ENCODE peak calls at places on chromosomes 11 and 22, in ten cellular contexts. C is Panc1, Y is NB4, G is body of pancreas, V is mucosa of descending colon, N is thyroid gland, T is left ventricle myocardium inferior, L is GM12865, P is testis, Q is fibroblast of pulmonary artery. M is an unnamed sample.

GRCh38 chr11:93986716-93987115 is 34.4 kb upstream of the HEPHL1 start:
- DNase-seq in C (no peak), Y (no peak), G (peak), V (no peak), N (no peak), T (no peak), L (no peak), P (peak), Q (peak), M (peak)

GRCh38 chr11:74154621-74155281 is 16.1 kb downstream of the C2CD3 start:
- DNase-seq in C (no peak), Y (no peak), G (no peak), V (no peak), N (peak), T (no peak), L (no peak), P (peak), Q (peak), M (peak)

GRCh38 chr11:96107143-96107829 is 183.4 kb upstream of the MTMR2 start:
- DNase-seq in C (no peak), Y (no peak), G (no peak), V (no peak), N (no peak), T (no peak), L (no peak), P (no peak), Q (no peak), M (no peak)

GRCh38 chr22:45582236-45582954 is 79.7 kb downstream of the FBLN1 start:
- DNase-seq in C (no peak), Y (no peak), G (no peak), V (no peak), N (no peak), T (no peak), L (no peak), P (no peak), Q (no peak), M (no peak)

GRCh38 chr11:129946256-129946655 is 50.9 kb upstream of the NFRKB start:
- DNase-seq in C (no peak), Y (peak), G (no peak), V (no peak), N (no peak), T (no peak), L (no peak), P (no peak), Q (no peak), M (no peak)

GRCh38 chr11:44049832-44050231 is 2.1 kb downstream of the ACCSL start:
- DNase-seq in C (no peak), Y (no peak), G (no peak), V (no peak), N (no peak), T (no peak), L (no peak), P (no peak), Q (no peak), M (no peak)

GRCh38 chr11:119432484-119433368 is 9.8 kb upstream of the THY1 start:
- DNase-seq in C (no peak), Y (no peak), G (no peak), V (no peak), N (no peak), T (no peak), L (no peak), P (peak), Q (peak), M (peak)

GRCh38 chr22:25806579-25806978 is 64.6 kb downstream of the MYO18B start:
- DNase-seq in C (no peak), Y (no peak), G (no peak), V (no peak), N (no peak), T (no peak), L (no peak), P (no peak), Q (no peak), M (no peak)

GRCh38 chr11:70067591-70068341 is 10.4 kb upstream of the ANO1 start:
- DNase-seq in C (no peak), Y (no peak), G (peak), V (no peak), N (peak), T (no peak), L (no peak), P (no peak), Q (no peak), M (no peak)

GRCh38 chr22:44358723-44359440 is 46.1 kb upstream of the SHISAL1 start:
- DNase-seq in C (no peak), Y (no peak), G (no peak), V (peak), N (no peak), T (peak), L (no peak), P (no peak), Q (no peak), M (no peak)

GRCh38 chr11:114289779-114290178 is 6.4 kb upstream of the NNMT start:
- DNase-seq in C (no peak), Y (no peak), G (no peak), V (no peak), N (no peak), T (no peak), L (no peak), P (no peak), Q (no peak), M (no peak)

GRCh38 chr22:31241936-31242335 is 29.8 kb downstream of the LIMK2 start:
- DNase-seq in C (no peak), Y (no peak), G (no peak), V (no peak), N (no peak), T (no peak), L (no peak), P (no peak), Q (peak), M (peak)

GRCh38 chr11:121650520-121651266 is 197.9 kb upstream of the SORL1-AS1 start:
- DNase-seq in C (no peak), Y (no peak), G (no peak), V (no peak), N (no peak), T (no peak), L (peak), P (no peak), Q (no peak), M (no peak)

GRCh38 chr11:73957654-73958361 is 7.0 kb downstream of the DNAJB13 start:
- DNase-seq in C (no peak), Y (no peak), G (no peak), V (no peak), N (no peak), T (no peak), L (no peak), P (no peak), Q (no peak), M (no peak)

GRCh38 chr22:40423882-40424640 is 53.7 kb downstream of the SGSM3 start:
- DNase-seq in C (no peak), Y (no peak), G (no peak), V (no peak), N (no peak), T (peak), L (no peak), P (no peak), Q (no peak), M (no peak)

GRCh38 chr22:38107692-38108515 is 2.6 kb downstream of the BAIAP2L2 start:
- DNase-seq in C (no peak), Y (no peak), G (peak), V (peak), N (no peak), T (no peak), L (no peak), P (peak), Q (no peak), M (no peak)

GRCh38 chr11:94175545-94175944 is 46.9 kb downstream of the PANX1 start:
- DNase-seq in C (no peak), Y (no peak), G (no peak), V (no peak), N (no peak), T (no peak), L (no peak), P (no peak), Q (peak), M (peak)

GRCh38 chr11:19084661-19085315 is 24.3 kb upstream of the MRGPRX2 start:
- DNase-seq in C (no peak), Y (no peak), G (no peak), V (no peak), N (no peak), T (no peak), L (no peak), P (no peak), Q (peak), M (peak)

GRCh38 chr11:128694618-128695481 is 978 bp downstream of the FLI1 start:
- DNase-seq in C (no peak), Y (peak), G (no peak), V (peak), N (no peak), T (no peak), L (peak), P (no peak), Q (peak), M (no peak)

GRCh38 chr11:131408011-131408640 is 37.7 kb downstream of the NTM start:
- DNase-seq in C (peak), Y (peak), G (peak), V (no peak), N (no peak), T (peak), L (peak), P (peak), Q (peak), M (peak)

GRCh38 chr22:38760477-38761201 is 4.8 kb upstream of the SUN2 start:
- DNase-seq in C (no peak), Y (peak), G (no peak), V (no peak), N (no peak), T (no peak), L (no peak), P (no peak), Q (peak), M (peak)

GRCh38 chr11:22539851-22540376 is 85.7 kb downstream of the FANCF start:
- DNase-seq in C (no peak), Y (peak), G (no peak), V (no peak), N (no peak), T (no peak), L (no peak), P (no peak), Q (peak), M (peak)

GRCh38 chr22:42608481-42609361 is 6.0 kb downstream of the POLDIP3 start:
- DNase-seq in C (no peak), Y (no peak), G (no peak), V (no peak), N (peak), T (no peak), L (no peak), P (no peak), Q (peak), M (peak)

GRCh38 chr22:46056169-46057041 is 79.4 kb upstream of the WNT7B start:
- DNase-seq in C (no peak), Y (no peak), G (peak), V (peak), N (no peak), T (peak), L (no peak), P (peak), Q (no peak), M (peak)

GRCh38 chr11:70128435-70128906 is 50.4 kb downstream of the ANO1 start:
- DNase-seq in C (no peak), Y (no peak), G (no peak), V (no peak), N (no peak), T (no peak), L (no peak), P (no peak), Q (no peak), M (no peak)

GRCh38 chr11:86990520-86990919 is 35.3 kb upstream of the FZD4 start:
- DNase-seq in C (no peak), Y (no peak), G (no peak), V (no peak), N (no peak), T (no peak), L (no peak), P (no peak), Q (peak), M (peak)

GRCh38 chr11:43787823-43788222 is 92.8 kb upstream of the ALKBH3 start:
- DNase-seq in C (no peak), Y (no peak), G (no peak), V (no peak), N (no peak), T (no peak), L (no peak), P (no peak), Q (no peak), M (no peak)

GRCh38 chr11:110199184-110199981 is 97.0 kb downstream of the RDX start:
- DNase-seq in C (no peak), Y (no peak), G (no peak), V (no peak), N (no peak), T (no peak), L (no peak), P (no peak), Q (peak), M (peak)

GRCh38 chr11:108093128-108093904 is 28.1 kb upstream of the ACAT1 start:
- DNase-seq in C (peak), Y (no peak), G (no peak), V (no peak), N (no peak), T (no peak), L (no peak), P (no peak), Q (no peak), M (peak)

GRCh38 chr22:17149073-17149815 is 9.8 kb downstream of the HDHD5 start:
- DNase-seq in C (no peak), Y (peak), G (no peak), V (peak), N (no peak), T (no peak), L (no peak), P (no peak), Q (no peak), M (no peak)

GRCh38 chr11:66847461-66848232 is 4.4 kb downstream of the RCE1 start:
- DNase-seq in C (no peak), Y (no peak), G (peak), V (no peak), N (no peak), T (no peak), L (no peak), P (no peak), Q (no peak), M (no peak)

GRCh38 chr11:102637731-102638130 is 12.6 kb upstream of the MMP20 start:
- DNase-seq in C (no peak), Y (peak), G (no peak), V (no peak), N (no peak), T (no peak), L (no peak), P (no peak), Q (no peak), M (no peak)

GRCh38 chr11:108606495-108607160 is 13.1 kb upstream of the EXPH5 start:
- DNase-seq in C (no peak), Y (no peak), G (no peak), V (no peak), N (no peak), T (no peak), L (no peak), P (no peak), Q (no peak), M (no peak)

GRCh38 chr11:119166368-119167076 is 2.0 kb upstream of the NLRX1 start:
- DNase-seq in C (peak), Y (peak), G (no peak), V (no peak), N (peak), T (no peak), L (no peak), P (no peak), Q (peak), M (peak)

GRCh38 chr22:27093422-27093821 is 436.0 kb downstream of the MIAT start:
- DNase-seq in C (no peak), Y (no peak), G (no peak), V (no peak), N (no peak), T (no peak), L (no peak), P (no peak), Q (no peak), M (no peak)
- H3K4me3 ChIP-seq in C (no peak), Y (no peak), G (no peak), V (no peak), N (no peak), T (no peak), L (no peak), P (no peak), Q (no peak), M (no peak)

DNA sequence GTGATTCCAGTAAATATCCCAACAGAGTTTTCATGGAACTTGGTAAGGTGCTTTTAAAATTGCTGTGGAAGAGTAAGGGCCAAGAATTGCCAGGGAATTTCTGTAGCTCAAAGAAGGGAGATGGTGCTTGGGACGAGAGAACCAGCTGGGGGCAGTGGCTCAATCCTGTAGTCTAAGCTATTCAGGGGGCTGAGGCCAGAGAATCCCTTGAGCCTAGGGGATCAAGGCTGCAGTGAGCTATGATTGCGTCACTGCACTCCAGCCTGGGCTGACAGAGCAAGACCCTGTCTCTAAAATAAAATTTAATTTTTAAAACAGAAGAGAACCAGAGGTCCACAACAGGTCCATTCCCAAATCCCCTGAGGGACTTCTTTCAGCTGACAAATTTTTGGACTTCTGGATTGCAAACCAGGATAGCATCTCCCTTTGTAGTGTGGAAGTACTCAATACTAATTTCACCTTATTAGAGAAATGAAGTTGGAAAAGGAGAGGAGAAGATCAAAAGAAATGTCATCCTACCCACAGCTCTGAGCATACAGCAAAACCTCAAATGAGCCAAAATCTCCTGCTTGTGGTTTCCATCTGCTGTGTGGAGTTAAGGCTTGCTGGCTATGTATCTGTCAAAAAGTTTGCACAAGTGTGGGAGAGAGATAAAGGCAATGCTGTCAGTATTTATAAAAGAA is 59.2 kb upstream of the CLPB start:
- DNase-seq in C (no peak), Y (peak), G (no peak), V (no peak), N (no peak), T (no peak), L (no peak), P (no peak), Q (no peak), M (no peak)
- TF ChIP-seq CTCF in C (no peak), Y (no peak), G (no peak), V (no peak), N (no peak), T (no peak), L (no peak), P (no peak), Q (no peak), M (no peak)

DNA sequence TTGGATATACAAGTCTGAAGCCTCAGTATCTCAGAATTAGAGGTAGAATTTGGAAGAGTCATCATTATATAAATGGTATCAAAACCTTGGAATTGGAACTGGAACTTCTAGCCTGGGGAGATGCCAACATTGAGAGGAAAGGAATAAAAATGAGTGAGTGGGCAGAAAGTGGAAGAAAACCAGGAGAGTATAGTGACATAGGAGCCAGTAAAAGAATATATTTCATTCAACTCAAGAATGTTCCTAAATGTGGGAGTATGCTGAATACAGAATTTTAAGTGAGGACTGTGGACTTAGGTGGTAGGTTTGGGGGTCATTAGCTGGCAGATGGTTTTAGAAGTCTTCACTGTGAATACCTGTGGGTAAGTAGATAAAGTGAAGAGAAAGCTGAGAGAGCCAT is 60.1 kb downstream of the PDHX start:
- DNase-seq in C (no peak), Y (no peak), G (no peak), V (no peak), N (no peak), T (no peak), L (no peak), P (no peak), Q (no peak), M (no peak)
- H3K4me3 ChIP-seq in C (no peak), Y (no peak), G (no peak), V (no peak), N (no peak), T (no peak), L (no peak), P (no peak), Q (no peak), M (no peak)

GRCh38 chr11:46252373-46252914 is 25.0 kb upstream of the CREB3L1 start:
- DNase-seq in C (no peak), Y (no peak), G (no peak), V (no peak), N (no peak), T (no peak), L (no peak), P (no peak), Q (peak), M (no peak)

GRCh38 chr11:46253258-46254134 is 24.0 kb upstream of the CREB3L1 start:
- DNase-seq in C (no peak), Y (no peak), G (no peak), V (peak), N (no peak), T (no peak), L (no peak), P (no peak), Q (no peak), M (peak)

GRCh38 chr11:46260161-46260560 is 17.3 kb upstream of the CREB3L1 start:
- DNase-seq in C (no peak), Y (no peak), G (no peak), V (no peak), N (no peak), T (no peak), L (no peak), P (no peak), Q (no peak), M (no peak)

GRCh38 chr11:46254135-46254491 is 23.3 kb upstream of the CREB3L1 start:
- DNase-seq in C (no peak), Y (peak), G (no peak), V (peak), N (no peak), T (no peak), L (no peak), P (no peak), Q (no peak), M (no peak)

GRCh38 chr11:46256540-46257001 is 20.9 kb upstream of the CREB3L1 start:
- DNase-seq in C (no peak), Y (no peak), G (no peak), V (no peak), N (no peak), T (no peak), L (no peak), P (no peak), Q (no peak), M (no peak)
- TF ChIP-seq CTCF in C (no peak), Y (no peak), G (no peak), V (no peak), N (no peak), T (no peak), L (no peak), P (no peak), Q (no peak), M (no peak)